ENCODE peak calls at places on chromosomes 1 and 21, in five cellular contexts. R is GM23338, P is transverse colon, F is spleen, X is K562. K is an unnamed sample. For H3K4me1, the result is how much of the 10 kb centered on the place peaks cover.

GRCh38 chr1:118783095-118783758 is 204.9 kb downstream of the TBX15 start:
- DNase-seq in R (peak), P (no peak), F (no peak), X (no peak), K (no peak)

GRCh38 chr21:37534431-37534830 is 167.9 kb downstream of the DYRK1A start:
- DNase-seq in R (no peak), P (no peak), F (no peak), X (no peak), K (no peak)

GRCh38 chr1:66598670-66599069 is 64.7 kb downstream of the SGIP1 start:
- DNase-seq in R (no peak), P (no peak), F (no peak), X (no peak), K (no peak)

GRCh38 chr1:25104932-25105561 is 127.3 kb downstream of the SYF2 start:
- DNase-seq in R (no peak), P (no peak), F (no peak), X (no peak), K (no peak)

GRCh38 chr1:19799877-19800804 is at the start of gene TMCO4:
- DNase-seq in R (peak), P (peak), F (peak), X (peak), K (peak)

GRCh38 chr21:44789880-44790279 is 11.7 kb downstream of the UBE2G2 start:
- DNase-seq in R (no peak), P (no peak), F (no peak), X (no peak), K (no peak)

GRCh38 chr1:174788981-174789380 is 210.8 kb upstream of the CACYBP start:
- DNase-seq in R (no peak), P (no peak), F (no peak), X (peak), K (no peak)

GRCh38 chr1:212108981-212109380 is 73.4 kb downstream of the DTL start:
- DNase-seq in R (no peak), P (no peak), F (no peak), X (no peak), K (no peak)

GRCh38 chr1:109395602-109396512 is 1.9 kb downstream of the SORT1 start:
- DNase-seq in R (peak), P (peak), F (no peak), X (no peak), K (no peak)

GRCh38 chr21:38914071-38914491 is 108.4 kb downstream of the ETS2 start:
- DNase-seq in R (no peak), P (peak), F (no peak), X (no peak), K (peak)

GRCh38 chr1:3940911-3941310 is 40.8 kb upstream of the C1orf174 start:
- DNase-seq in R (no peak), P (no peak), F (no peak), X (no peak), K (no peak)

GRCh38 chr1:205917466-205918248 is 25.6 kb downstream of the SLC26A9 start:
- DNase-seq in R (no peak), P (no peak), F (peak), X (no peak), K (peak)

GRCh38 chr1:231705860-231706553 is 79.4 kb downstream of the DISC1 start:
- DNase-seq in R (no peak), P (no peak), F (no peak), X (no peak), K (no peak)

GRCh38 chr1:5348732-5349465 is 643.3 kb downstream of the NPHP4 start:
- DNase-seq in R (no peak), P (no peak), F (no peak), X (peak), K (peak)

GRCh38 chr1:219138747-219139146 is 34.9 kb upstream of the LYPLAL1 start:
- DNase-seq in R (no peak), P (no peak), F (no peak), X (no peak), K (no peak)

GRCh38 chr1:202189012-202189790 is 4.4 kb upstream of the LGR6 start:
- DNase-seq in R (peak), P (peak), F (peak), X (peak), K (no peak)

GRCh38 chr1:33501774-33502173 is 29.3 kb downstream of the ZSCAN20 start:
- DNase-seq in R (no peak), P (no peak), F (no peak), X (peak), K (no peak)

GRCh38 chr1:192700834-192701271 is 64.9 kb downstream of the RGS13 start:
- DNase-seq in R (no peak), P (no peak), F (no peak), X (no peak), K (no peak)

GRCh38 chr1:155085504-155086181 is 7.0 kb downstream of the EFNA3 start:
- DNase-seq in R (peak), P (peak), F (peak), X (peak), K (peak)

GRCh38 chr1:231053493-231054162 is 13.6 kb upstream of the FAM89A start:
- DNase-seq in R (no peak), P (peak), F (no peak), X (peak), K (no peak)

GRCh38 chr1:85911742-85912141 is 203.5 kb upstream of the ZNHIT6 start:
- DNase-seq in R (peak), P (no peak), F (no peak), X (no peak), K (no peak)

GRCh38 chr1:201495447-201496295 is 11.3 kb downstream of the CSRP1 start:
- DNase-seq in R (no peak), P (peak), F (no peak), X (no peak), K (peak)

GRCh38 chr1:152003846-152004442 is 10.3 kb upstream of the S100A10 start:
- DNase-seq in R (peak), P (no peak), F (no peak), X (no peak), K (no peak)

GRCh38 chr21:44842087-44842486 is 24.2 kb upstream of the SUMO3 start:
- DNase-seq in R (no peak), P (no peak), F (no peak), X (no peak), K (no peak)

GRCh38 chr1:18118078-18118477 is 10.5 kb downstream of the IGSF21 start:
- DNase-seq in R (no peak), P (no peak), F (no peak), X (no peak), K (no peak)

GRCh38 chr1:5389101-5389885 is 602.9 kb downstream of the NPHP4 start:
- DNase-seq in R (no peak), P (no peak), F (no peak), X (no peak), K (no peak)

DNA sequence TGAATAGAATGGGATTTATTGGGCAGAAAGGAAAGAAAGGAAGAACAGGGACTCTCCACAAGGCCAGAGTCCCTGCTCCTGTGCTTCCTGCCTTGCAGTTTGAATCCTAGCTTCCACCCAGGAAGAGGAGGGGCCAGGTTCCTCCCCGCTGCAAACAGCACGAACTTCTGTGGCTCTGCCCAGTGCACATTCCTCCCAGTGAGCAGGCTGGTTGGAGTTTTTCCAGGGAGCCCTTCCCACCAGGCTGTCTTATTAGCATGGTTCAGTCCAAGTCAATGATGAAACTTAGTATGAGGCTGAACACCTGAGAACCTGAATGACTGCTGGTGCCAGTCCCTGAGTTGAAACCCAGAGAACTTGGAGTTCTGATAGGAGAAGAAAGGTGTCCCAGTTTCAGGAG is 247.2 kb downstream of the DUSP10 start:
- DNase-seq in R (peak), P (no peak), F (no peak), X (no peak), K (no peak)
- TF ChIP-seq POLR2AphosphoS5 in R (no peak), P (no peak), F (no peak), X (no peak), K (no peak)

DNA sequence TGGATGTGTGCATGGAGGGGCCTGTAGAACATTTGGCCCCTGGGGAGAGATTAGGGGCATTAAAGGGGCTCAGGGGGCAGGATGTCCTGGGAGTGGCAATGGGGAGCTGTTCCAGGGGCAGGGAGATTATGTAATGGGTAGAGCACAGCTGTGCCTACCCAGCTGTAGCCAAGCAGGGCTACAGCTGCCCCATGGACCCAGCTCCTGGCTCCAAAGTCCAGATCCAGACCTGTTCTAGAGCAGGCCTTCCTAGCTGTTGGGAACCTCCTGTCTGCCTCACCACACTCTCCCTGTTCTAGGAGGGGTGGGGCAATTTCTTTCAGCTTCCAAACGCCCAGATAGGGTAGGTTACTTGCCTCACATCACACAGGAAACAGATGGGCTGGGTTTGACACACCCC is 5.6 kb downstream of the RPS6KA1 start:
- DNase-seq in R (no peak), P (peak), F (no peak), X (no peak), K (no peak)
- H3K4me1 ChIP-seq in R (under half), P (under half), F (half or more), X (under half), K (under half)

DNA sequence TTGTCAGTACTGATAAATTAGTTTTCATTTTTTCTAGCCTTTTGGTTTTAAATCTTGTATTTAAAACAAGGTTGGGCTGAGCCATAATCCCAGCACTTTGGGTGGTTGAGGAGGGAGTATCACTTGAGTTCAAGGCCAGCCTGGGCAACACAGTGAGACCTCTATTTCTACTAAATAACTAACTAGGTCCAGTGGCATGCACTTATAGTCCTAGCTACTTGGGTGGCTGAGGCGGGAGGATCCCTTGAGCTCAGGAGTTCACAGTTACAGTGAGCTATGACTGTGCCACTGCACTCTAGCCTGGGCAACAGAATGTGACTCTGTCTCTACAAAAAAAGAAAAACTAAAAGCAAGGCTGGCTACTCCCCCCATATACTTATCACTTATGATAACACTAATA is 21.5 kb upstream of the TTC39A start:
- DNase-seq in R (no peak), P (no peak), F (no peak), X (no peak), K (no peak)
- TF ChIP-seq POLR2AphosphoS5 in R (no peak), P (no peak), F (no peak), X (no peak), K (no peak)

GRCh38 chr1:82845371-82845770 is 1044.6 kb downstream of the ADGRL2 start:
- DNase-seq in R (no peak), P (no peak), F (no peak), X (no peak), K (no peak)
- H3K4me1 ChIP-seq in R (half or more), P (under half), F (under half), X (under half), K (under half)

DNA sequence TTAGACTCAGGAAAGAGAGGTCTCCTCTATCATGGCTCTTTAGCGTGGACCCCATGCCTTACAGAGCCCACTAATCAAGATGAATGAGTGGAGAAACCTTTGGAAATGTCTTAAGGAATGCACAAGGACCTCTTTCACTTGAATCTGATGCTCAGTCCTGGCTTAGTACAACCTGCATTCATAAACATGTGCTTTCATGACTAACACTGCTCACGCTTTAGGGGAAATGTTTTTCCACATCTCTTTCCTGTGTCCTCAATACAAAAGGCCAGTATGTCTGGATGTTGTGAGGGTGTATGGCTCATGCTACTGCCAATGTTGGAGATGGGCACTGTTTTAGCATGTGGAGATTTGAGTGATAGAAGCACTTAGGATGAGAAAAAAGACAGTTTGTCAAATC is 14.2 kb upstream of the GNG12 start:
- DNase-seq in R (no peak), P (no peak), F (no peak), X (no peak), K (no peak)
- TF ChIP-seq POLR2AphosphoS5 in R (no peak), P (no peak), F (peak), X (no peak), K (no peak)

DNA sequence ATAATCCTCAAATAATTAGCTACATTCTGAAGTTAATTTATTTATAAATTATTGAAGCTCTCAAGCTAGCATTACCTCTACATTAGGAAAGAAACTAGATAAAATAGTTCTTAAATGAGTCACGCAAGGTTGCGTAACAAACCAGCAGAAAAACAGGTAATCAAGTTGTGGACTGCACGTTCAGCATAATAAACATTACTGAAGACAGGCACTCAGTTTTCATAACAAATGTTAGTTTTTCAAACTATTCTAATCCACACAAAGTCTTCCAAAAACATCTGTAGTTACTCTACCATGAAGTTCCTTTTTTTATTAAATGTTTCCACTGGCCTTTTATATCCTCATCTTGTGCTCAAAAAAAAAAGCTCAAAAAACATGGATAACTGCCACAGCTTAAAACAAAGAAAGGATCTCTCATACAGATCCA is 1.3 kb downstream of the TOR1AIP2 start:
- DNase-seq in R (no peak), P (peak), F (no peak), X (no peak), K (no peak)
- H3K4me1 ChIP-seq in R (under half), P (under half), F (half or more), X (under half), K (half or more)